ENCODE peak calls at places on chromosome 2, in five cellular contexts. F is T-helper 2 cell, X is GM04504, Y is DND-41, G is OCI-LY7. K is an unnamed sample.

GRCh38 chr2:113822087-113822805 is 65.8 kb upstream of the SLC35F5 start:
- DNase-seq in X (no peak), G (no peak), Y (no peak), F (no peak), K (no peak)

GRCh38 chr2:128273469-128274081 is 45.1 kb downstream of the HS6ST1 start:
- DNase-seq in F (peak), Y (no peak), X (no peak), G (no peak), K (peak)

GRCh38 chr2:31810200-31810917 is 200.4 kb downstream of the MEMO1 start:
- DNase-seq in F (no peak), Y (no peak), X (no peak), G (no peak), K (no peak)

GRCh38 chr2:45014016-45014702 is 4.9 kb upstream of the SIX2 start:
- DNase-seq in G (no peak), X (no peak), Y (no peak), F (peak), K (no peak)

GRCh38 chr2:232331071-232331470 is 47.5 kb upstream of the ALPP start:
- DNase-seq in F (no peak), G (no peak), Y (no peak), X (no peak), K (no peak)

GRCh38 chr2:1366546-1367134 is 46.6 kb upstream of the TPO start:
- DNase-seq in G (no peak), Y (no peak), F (no peak), X (no peak), K (no peak)

GRCh38 chr2:11177871-11178598 is 22.8 kb downstream of the SLC66A3 start:
- DNase-seq in X (no peak), G (no peak), Y (no peak), F (no peak), K (no peak)

GRCh38 chr2:70301344-70302194 is at the start of gene FAM136A:
- DNase-seq in F (peak), Y (peak), X (peak), G (peak), K (peak)

GRCh38 chr2:9167718-9168657 is 38.6 kb upstream of the ASAP2 start:
- DNase-seq in F (no peak), Y (no peak), G (no peak), X (no peak), K (no peak)

GRCh38 chr2:224584768-224585204 is 377 bp downstream of the CUL3 start:
- DNase-seq in Y (peak), F (peak), G (peak), X (no peak), K (peak)

GRCh38 chr2:15660491-15661294 is 69.0 kb downstream of the DDX1 start:
- DNase-seq in F (no peak), G (no peak), X (no peak), Y (no peak), K (no peak)

GRCh38 chr2:26572589-26572988 is 68.6 kb downstream of the CIB4 start:
- DNase-seq in G (no peak), F (no peak), Y (no peak), X (no peak), K (no peak)

GRCh38 chr2:233168919-233169318 is 82.6 kb upstream of the ATG16L1 start:
- DNase-seq in G (no peak), X (no peak), F (no peak), Y (no peak), K (no peak)

GRCh38 chr2:118848381-118849225 is 1.2 kb upstream of the EN1 start:
- DNase-seq in X (no peak), F (no peak), Y (no peak), G (no peak), K (no peak)

GRCh38 chr2:97857553-97857952 is 138.2 kb downstream of the TMEM131 start:
- DNase-seq in X (no peak), F (no peak), Y (no peak), G (no peak), K (no peak)

GRCh38 chr2:160308476-160308875 is 108.4 kb upstream of the ITGB6 start:
- DNase-seq in G (no peak), F (no peak), Y (no peak), X (no peak), K (no peak)

GRCh38 chr2:68193144-68193543 is 35.5 kb downstream of the PNO1 start:
- DNase-seq in G (no peak), F (no peak), Y (no peak), X (no peak), K (no peak)

GRCh38 chr2:230346921-230347533 is 20.0 kb downstream of the SP140L start:
- DNase-seq in F (peak), X (no peak), Y (no peak), G (no peak), K (no peak)

GRCh38 chr2:28564346-28564745 is 68.5 kb downstream of the PLB1 start:
- DNase-seq in G (no peak), Y (no peak), F (no peak), X (no peak), K (no peak)

K was measured in activated B cell treated with CpG ODN at 0.5 μM for 24 hours.